ENCODE peak calls at places on chromosomes 4 and X, in seven cellular contexts. Q is progenitor cell of endocrine pancreas, Z is B cell, L is left lung, K is fibroblast of lung, C is dorsolateral prefrontal cortex, V is foreskin keratinocyte. U is an unnamed sample.

GRCh38 chr4:173317003-173317402 is 17.2 kb downstream of the HMGB2 start:
- DNase-seq in Q (no peak), Z (no peak), V (no peak), C (no peak), L (no peak), K (no peak), U (peak)

GRCh38 chr4:91485415-91485814 is 818.4 kb upstream of the GRID2 start:
- DNase-seq in V (no peak), C (no peak), L (no peak), K (no peak), Z (no peak), Q (no peak), U (no peak)

GRCh38 chr4:16226816-16227461 is 668 bp upstream of the TAPT1 start:
- DNase-seq in Z (no peak), Q (peak), K (peak), C (peak), L (peak), V (peak), U (peak)

GRCh38 chrX:18353931-18354368 is 538 bp downstream of the SCML2 start:
- DNase-seq in V (no peak), Z (peak), K (no peak), L (peak), C (no peak), Q (peak), U (peak)

GRCh38 chrX:38804481-38805293 is 3.4 kb downstream of the MID1IP1 start:
- DNase-seq in Z (peak), K (no peak), C (peak), V (peak), L (peak), Q (peak), U (peak)

GRCh38 chrX:133640161-133641015 is 225.1 kb upstream of the GPC4 start:
- DNase-seq in C (no peak), Q (no peak), K (no peak), V (peak), Z (no peak), L (no peak), U (no peak)

GRCh38 chr4:115234405-115235093 is 121.1 kb upstream of the NDST4 start:
- DNase-seq in L (no peak), V (peak), K (no peak), Z (no peak), Q (no peak), C (no peak), U (peak)

GRCh38 chrX:115690554-115691216 is 129.7 kb downstream of the PLS3 start:
- DNase-seq in Z (peak), K (peak), L (no peak), C (peak), V (peak), Q (peak), U (peak)

GRCh38 chr4:130478406-130478805 is 1382.5 kb downstream of the C4orf33 start:
- DNase-seq in V (peak), K (peak), Z (no peak), C (no peak), Q (no peak), L (no peak), U (no peak)

GRCh38 chrX:136999021-136999420 is 34.8 kb downstream of the GPR101 start:
- DNase-seq in K (no peak), Z (no peak), Q (no peak), C (no peak), V (peak), L (no peak), U (no peak)

GRCh38 chr4:6302869-6303268 is 33.2 kb downstream of the WFS1 start:
- DNase-seq in C (peak), K (no peak), Z (no peak), V (no peak), Q (no peak), L (peak), U (no peak)

GRCh38 chr4:13484749-13485345 is 707 bp upstream of the RAB28 start:
- DNase-seq in V (peak), Q (no peak), L (no peak), C (no peak), Z (no peak), K (peak), U (no peak)

GRCh38 chr4:132866616-132867015 is 282.5 kb upstream of the PCDH10 start:
- DNase-seq in Q (no peak), K (no peak), V (no peak), L (no peak), C (peak), Z (no peak), U (no peak)

GRCh38 chr4:139853309-139853708 is 187.7 kb downstream of the MGST2 start:
- DNase-seq in C (no peak), Q (no peak), K (no peak), V (no peak), Z (no peak), L (no peak), U (no peak)

GRCh38 chr4:1511441-1512041 is 105.3 kb upstream of the NKX1-1 start:
- DNase-seq in L (peak), Z (no peak), Q (no peak), K (peak), C (no peak), V (no peak), U (no peak)

GRCh38 chr4:188198980-188199792 is 59.9 kb downstream of the TRIML1 start:
- DNase-seq in L (no peak), C (no peak), Z (no peak), K (peak), Q (no peak), V (no peak), U (no peak)

GRCh38 chr4:140719022-140719421 is 37.2 kb downstream of the TBC1D9 start:
- DNase-seq in L (no peak), Q (no peak), V (no peak), Z (no peak), K (peak), C (no peak), U (no peak)

GRCh38 chrX:46703980-46704379 is 54.9 kb downstream of the SLC9A7 start:
- DNase-seq in K (no peak), V (no peak), Q (no peak), C (no peak), L (no peak), Z (no peak), U (no peak)

GRCh38 chr4:68344049-68344448 is 5.8 kb downstream of the YTHDC1 start:
- DNase-seq in V (no peak), K (no peak), L (no peak), Z (no peak), C (no peak), Q (no peak), U (no peak)

GRCh38 chrX:14039344-14039743 is 9.7 kb upstream of the GEMIN8 start:
- DNase-seq in V (no peak), Z (peak), L (no peak), C (peak), Q (no peak), K (peak), U (peak)

GRCh38 chr4:158895797-158896442 is 127.1 kb downstream of the FNIP2 start:
- DNase-seq in Z (no peak), Q (no peak), C (no peak), V (no peak), L (no peak), K (peak), U (peak)

GRCh38 chr4:3563403-3563802 is 31.2 kb upstream of the LRPAP1 start:
- DNase-seq in V (no peak), C (no peak), Z (no peak), Q (no peak), L (no peak), K (no peak), U (no peak)

GRCh38 chrX:131763674-131764073 is 219.8 kb downstream of the OR13H1 start:
- DNase-seq in K (no peak), V (no peak), C (peak), Q (no peak), Z (no peak), L (no peak), U (no peak)

GRCh38 chr4:112381996-112382692 is 85.0 kb downstream of the ALPK1 start:
- DNase-seq in V (no peak), Z (no peak), K (no peak), L (no peak), Q (no peak), C (no peak), U (no peak)

GRCh38 chr4:57044996-57045395 is 65.2 kb downstream of the IGFBP7 start:
- DNase-seq in K (no peak), Z (no peak), V (no peak), L (no peak), C (no peak), Q (no peak), U (no peak)

GRCh38 chr4:24473309-24473721 is 111.0 kb downstream of the DHX15 start:
- DNase-seq in L (no peak), C (peak), Z (no peak), Q (no peak), V (no peak), K (peak), U (no peak)

DNA sequence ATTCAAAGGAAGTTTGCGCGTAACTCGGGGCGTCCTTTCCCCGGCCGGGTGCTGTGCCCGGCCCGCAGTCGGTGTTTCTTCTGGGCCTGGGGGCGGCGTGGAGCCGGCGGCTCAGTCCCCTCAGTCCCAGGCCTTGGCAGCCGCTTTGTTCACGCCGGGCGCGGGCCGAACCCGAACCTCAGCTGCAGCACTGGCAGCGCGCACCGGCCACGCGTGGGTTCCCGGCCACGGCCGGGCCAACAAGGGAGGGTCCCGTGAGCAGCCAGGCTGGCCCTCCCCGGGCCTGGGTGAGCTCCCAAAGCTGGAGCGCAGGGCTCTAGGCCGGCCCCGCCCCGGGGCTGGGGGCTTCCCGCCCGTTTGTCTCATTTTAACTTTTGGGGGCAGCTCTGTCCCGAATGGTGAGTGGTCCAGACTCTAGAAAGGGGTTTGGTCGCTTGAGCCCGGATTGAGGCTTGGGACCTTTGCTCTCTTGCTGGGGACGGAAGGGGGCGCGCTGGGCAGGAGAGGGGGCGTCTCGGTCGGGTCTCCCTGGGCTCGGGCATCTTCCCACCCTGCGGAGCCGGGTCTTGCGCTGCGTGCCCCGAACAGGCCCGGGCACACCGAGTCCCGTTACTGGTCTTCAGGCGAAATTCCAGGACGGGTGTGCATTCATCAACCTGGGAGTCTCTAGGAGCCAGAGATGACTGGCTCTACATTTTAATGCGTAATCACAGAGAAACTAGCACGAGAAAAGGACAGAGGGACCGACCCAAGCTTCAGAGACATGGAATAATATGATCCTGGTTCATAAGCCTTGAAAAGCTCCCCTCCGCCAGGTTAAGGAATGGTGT is 177.1 kb downstream of the CBR4 start:
- DNase-seq in L (peak), C (peak), Z (peak), Q (peak), K (no peak), V (peak), U (peak)
- TF ChIP-seq CTCF in L (no peak), C (no peak), Z (no peak), Q (peak), K (no peak), V (peak), U (no peak)

DNA sequence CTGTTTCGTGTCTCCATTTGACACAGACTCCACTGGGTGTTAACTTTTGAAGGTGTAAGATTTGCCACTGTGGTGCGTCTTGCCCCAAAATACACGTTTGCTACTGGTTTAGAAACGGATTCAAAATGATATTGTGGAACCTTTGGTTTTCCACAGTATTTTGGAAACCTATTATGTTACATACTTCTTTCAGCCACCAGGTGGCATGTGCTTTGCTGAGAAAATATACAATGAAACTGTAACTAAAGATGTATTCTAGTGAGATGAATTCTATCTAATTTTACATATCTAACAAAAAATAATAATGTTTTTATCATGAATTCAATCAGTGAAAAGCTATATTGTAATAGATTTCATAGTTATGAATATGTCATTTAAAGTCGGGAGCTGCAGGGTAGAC is 28.4 kb upstream of the SLITRK4 start:
- DNase-seq in Z (no peak), C (no peak), V (no peak), K (peak), Q (no peak), L (no peak), U (peak)
- TF ChIP-seq CTCF in Z (no peak), C (peak), V (peak), K (no peak), Q (peak), L (peak), U (peak)

DNA sequence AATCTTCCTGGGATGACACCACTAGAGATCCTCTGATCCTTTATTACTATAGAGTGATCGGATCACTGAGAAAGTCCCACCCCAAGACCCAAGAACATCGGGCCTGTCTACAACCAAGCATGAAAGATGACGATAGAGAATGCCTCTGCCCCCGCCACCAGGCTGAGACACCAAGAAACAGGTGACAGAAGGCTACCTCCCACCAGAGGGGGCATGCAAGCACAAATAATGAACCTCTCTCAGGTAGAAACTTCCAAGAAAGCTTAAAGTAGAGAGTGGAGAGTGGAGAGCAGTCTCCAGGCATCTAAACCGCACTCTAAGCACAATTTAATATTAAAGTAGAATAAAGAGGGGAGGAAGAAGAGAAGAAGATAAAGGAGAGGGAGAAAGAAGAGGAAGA is 402.6 kb downstream of the INPP4B start:
- DNase-seq in C (no peak), L (no peak), Q (no peak), K (no peak), V (no peak), Z (no peak), U (no peak)
- TF ChIP-seq CTCF in C (no peak), L (no peak), Q (no peak), K (no peak), V (peak), Z (no peak), U (no peak)

GRCh38 chr4:80033581-80033980 is 39.4 kb downstream of the ANTXR2 start:
- DNase-seq in K (no peak), Q (no peak), C (no peak), V (no peak), L (no peak), Z (no peak), U (no peak)
- TF ChIP-seq CTCF in K (no peak), Q (peak), C (no peak), V (no peak), L (no peak), Z (peak), U (no peak)

GRCh38 chr4:131644619-131645018 is 1504.5 kb upstream of the PCDH10 start:
- DNase-seq in Z (no peak), V (peak), Q (no peak), C (no peak), L (no peak), K (peak), U (peak)
- TF ChIP-seq CTCF in Z (no peak), V (peak), Q (peak), C (no peak), L (no peak), K (peak), U (no peak)

GRCh38 chrX:327660-328126 is 9.1 kb upstream of the GTPBP6 start:
- DNase-seq in C (no peak), K (no peak), Q (no peak), Z (no peak), V (no peak), L (peak), U (no peak)

GRCh38 chrX:318739-319578 is at the start of gene GTPBP6:
- DNase-seq in C (peak), V (peak), L (peak), K (peak), Q (peak), Z (peak), U (peak)

GRCh38 chrX:320126-320783 is 1.7 kb upstream of the GTPBP6 start:
- DNase-seq in L (peak), C (no peak), K (peak), Q (no peak), V (peak), Z (no peak), U (peak)

GRCh38 chrX:319579-320125 is 1.1 kb upstream of the GTPBP6 start:
- DNase-seq in V (no peak), Q (no peak), L (peak), C (no peak), Z (no peak), K (no peak), U (peak)

GRCh38 chrX:323721-324628 is 5.4 kb upstream of the GTPBP6 start:
- DNase-seq in Z (no peak), L (peak), V (peak), C (no peak), Q (no peak), K (peak), U (no peak)
- TF ChIP-seq CTCF in Z (no peak), L (no peak), V (no peak), C (no peak), Q (no peak), K (no peak), U (no peak)

DNA sequence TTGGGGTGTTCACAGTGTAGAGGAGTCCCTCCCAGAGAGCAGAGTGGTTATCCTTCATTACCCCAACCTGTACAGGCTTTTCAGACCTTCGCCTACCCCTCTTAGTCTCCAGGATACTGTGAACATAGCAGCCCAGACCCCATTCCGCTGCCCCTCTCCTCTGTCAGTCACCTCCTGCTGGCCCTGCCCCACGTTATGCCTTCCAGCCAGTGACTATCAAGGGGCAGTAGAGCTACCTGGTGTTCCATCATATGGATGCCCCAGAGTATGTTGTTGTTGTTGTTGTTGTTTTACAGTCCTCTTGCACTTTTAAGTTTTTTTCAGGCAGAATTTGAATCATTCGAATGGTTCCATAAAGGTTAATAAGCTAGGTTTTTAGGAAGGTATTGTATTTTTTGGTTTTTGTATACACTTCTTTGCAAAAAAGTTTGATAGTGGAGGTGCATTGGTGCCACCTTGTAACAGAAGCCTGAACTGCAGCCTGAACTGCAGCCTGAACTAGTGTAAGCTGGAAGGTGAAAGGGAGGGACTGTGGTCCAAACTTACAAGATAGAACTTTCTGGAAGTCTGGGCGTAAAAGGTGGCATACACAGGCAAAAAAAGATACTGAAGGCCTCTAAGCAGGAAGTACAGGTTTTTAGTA is 101.4 kb upstream of the RAB40AL start:
- DNase-seq in C (no peak), L (no peak), K (peak), V (peak), Q (no peak), Z (no peak), U (peak)
- TF ChIP-seq CTCF in C (peak), L (peak), K (peak), V (peak), Q (peak), Z (peak), U (peak)

U was measured in endothelial cell.